ENCODE peak calls at places on chromosomes 2 and 18, in nine cellular contexts. One of them, this sample, is unnamed.

GRCh38 chr2:241797441-241798080 is 11.4 kb upstream of the NEU4 start:
- DNase-seq in uterus: no peak
- DNase-seq in body of pancreas: no peak
- DNase-seq in neuronal stem cell: no peak
- DNase-seq in aorta: peak; percentile 65
- DNase-seq in CD8-positive, alpha-beta memory T cell: peak; percentile 26
- DNase-seq in sigmoid colon: no peak
- DNase-seq in fibroblast of lung: no peak
- DNase-seq in AG04450: no peak
- DNase-seq in this sample: peak; percentile 6

GRCh38 chr2:78418041-78418440 is 607.5 kb upstream of the REG3G start:
- DNase-seq in uterus: no peak
- DNase-seq in body of pancreas: no peak
- DNase-seq in neuronal stem cell: no peak
- DNase-seq in aorta: no peak
- DNase-seq in CD8-positive, alpha-beta memory T cell: no peak
- DNase-seq in sigmoid colon: no peak
- DNase-seq in fibroblast of lung: no peak
- DNase-seq in AG04450: no peak
- DNase-seq in this sample: no peak

GRCh38 chr2:108615480-108616090 is 81.3 kb downstream of the LIMS1 start:
- DNase-seq in uterus: no peak
- DNase-seq in body of pancreas: no peak
- DNase-seq in neuronal stem cell: no peak
- DNase-seq in aorta: no peak
- DNase-seq in CD8-positive, alpha-beta memory T cell: no peak
- DNase-seq in sigmoid colon: no peak
- DNase-seq in fibroblast of lung: no peak
- DNase-seq in AG04450: no peak
- DNase-seq in this sample: no peak

GRCh38 chr2:97726311-97727064 is 13.1 kb downstream of the ZAP70 start:
- DNase-seq in uterus: no peak
- DNase-seq in body of pancreas: no peak
- DNase-seq in neuronal stem cell: no peak
- DNase-seq in aorta: peak; percentile 23
- DNase-seq in CD8-positive, alpha-beta memory T cell: no peak
- DNase-seq in sigmoid colon: no peak
- DNase-seq in fibroblast of lung: peak; percentile 4
- DNase-seq in AG04450: no peak
- DNase-seq in this sample: no peak

GRCh38 chr2:31386648-31387047 is 27.9 kb downstream of the XDH start:
- DNase-seq in uterus: no peak
- DNase-seq in body of pancreas: no peak
- DNase-seq in neuronal stem cell: peak; percentile 12
- DNase-seq in aorta: no peak
- DNase-seq in CD8-positive, alpha-beta memory T cell: no peak
- DNase-seq in sigmoid colon: no peak
- DNase-seq in fibroblast of lung: peak; percentile 11
- DNase-seq in AG04450: no peak
- DNase-seq in this sample: no peak

GRCh38 chr2:166417669-166418068 is 41.9 kb upstream of the SCN9A start:
- DNase-seq in uterus: no peak
- DNase-seq in body of pancreas: no peak
- DNase-seq in neuronal stem cell: no peak
- DNase-seq in aorta: no peak
- DNase-seq in CD8-positive, alpha-beta memory T cell: no peak
- DNase-seq in sigmoid colon: no peak
- DNase-seq in fibroblast of lung: peak; percentile 74
- DNase-seq in AG04450: no peak
- DNase-seq in this sample: no peak

GRCh38 chr2:9519250-9519649 is 36.4 kb downstream of the ADAM17 start:
- DNase-seq in uterus: no peak
- DNase-seq in body of pancreas: no peak
- DNase-seq in neuronal stem cell: no peak
- DNase-seq in aorta: no peak
- DNase-seq in CD8-positive, alpha-beta memory T cell: no peak
- DNase-seq in sigmoid colon: no peak
- DNase-seq in fibroblast of lung: peak; percentile 17
- DNase-seq in AG04450: no peak
- DNase-seq in this sample: no peak

GRCh38 chr2:160914217-160914616 is 246.0 kb upstream of the TANK start:
- DNase-seq in uterus: no peak
- DNase-seq in body of pancreas: no peak
- DNase-seq in neuronal stem cell: no peak
- DNase-seq in aorta: no peak
- DNase-seq in CD8-positive, alpha-beta memory T cell: no peak
- DNase-seq in sigmoid colon: no peak
- DNase-seq in fibroblast of lung: no peak
- DNase-seq in AG04450: no peak
- DNase-seq in this sample: no peak

GRCh38 chr2:69490486-69490885 is 53.3 kb upstream of the NFU1 start:
- DNase-seq in uterus: no peak
- DNase-seq in body of pancreas: no peak
- DNase-seq in neuronal stem cell: no peak
- DNase-seq in aorta: no peak
- DNase-seq in CD8-positive, alpha-beta memory T cell: no peak
- DNase-seq in sigmoid colon: no peak
- DNase-seq in fibroblast of lung: no peak
- DNase-seq in AG04450: no peak
- DNase-seq in this sample: no peak

GRCh38 chr2:144445196-144445595 is 74.7 kb downstream of the ZEB2 start:
- DNase-seq in uterus: no peak
- DNase-seq in body of pancreas: no peak
- DNase-seq in neuronal stem cell: no peak
- DNase-seq in aorta: no peak
- DNase-seq in CD8-positive, alpha-beta memory T cell: no peak
- DNase-seq in sigmoid colon: no peak
- DNase-seq in fibroblast of lung: no peak
- DNase-seq in AG04450: no peak
- DNase-seq in this sample: no peak

GRCh38 chr2:28011322-28011737 is 120.8 kb downstream of the BABAM2 start:
- DNase-seq in uterus: no peak
- DNase-seq in body of pancreas: no peak
- DNase-seq in neuronal stem cell: no peak
- DNase-seq in aorta: no peak
- DNase-seq in CD8-positive, alpha-beta memory T cell: no peak
- DNase-seq in sigmoid colon: no peak
- DNase-seq in fibroblast of lung: no peak
- DNase-seq in AG04450: no peak
- DNase-seq in this sample: no peak

GRCh38 chr18:50099725-50100414 is 95.1 kb downstream of the MYO5B start:
- DNase-seq in uterus: no peak
- DNase-seq in body of pancreas: no peak
- DNase-seq in neuronal stem cell: no peak
- DNase-seq in aorta: no peak
- DNase-seq in CD8-positive, alpha-beta memory T cell: no peak
- DNase-seq in sigmoid colon: no peak
- DNase-seq in fibroblast of lung: no peak
- DNase-seq in AG04450: no peak
- DNase-seq in this sample: no peak

GRCh38 chr2:76415821-76416220 is 705.1 kb upstream of the GCFC2 start:
- DNase-seq in uterus: no peak
- DNase-seq in body of pancreas: no peak
- DNase-seq in neuronal stem cell: no peak
- DNase-seq in aorta: no peak
- DNase-seq in CD8-positive, alpha-beta memory T cell: no peak
- DNase-seq in sigmoid colon: no peak
- DNase-seq in fibroblast of lung: no peak
- DNase-seq in AG04450: no peak
- DNase-seq in this sample: no peak

GRCh38 chr2:65554765-65555561 is 122.6 kb upstream of the SPRED2 start:
- DNase-seq in uterus: no peak
- DNase-seq in body of pancreas: no peak
- DNase-seq in neuronal stem cell: no peak
- DNase-seq in aorta: no peak
- DNase-seq in CD8-positive, alpha-beta memory T cell: no peak
- DNase-seq in sigmoid colon: no peak
- DNase-seq in fibroblast of lung: no peak
- DNase-seq in AG04450: no peak
- DNase-seq in this sample: no peak

GRCh38 chr18:9273221-9273620 is 61.4 kb upstream of the TWSG1 start:
- DNase-seq in uterus: no peak
- DNase-seq in body of pancreas: no peak
- DNase-seq in neuronal stem cell: no peak
- DNase-seq in aorta: no peak
- DNase-seq in CD8-positive, alpha-beta memory T cell: no peak
- DNase-seq in sigmoid colon: no peak
- DNase-seq in fibroblast of lung: no peak
- DNase-seq in AG04450: no peak
- DNase-seq in this sample: no peak

GRCh38 chr2:188324067-188324466 is 32.4 kb downstream of the GULP1 start:
- DNase-seq in uterus: no peak
- DNase-seq in body of pancreas: no peak
- DNase-seq in neuronal stem cell: no peak
- DNase-seq in aorta: no peak
- DNase-seq in CD8-positive, alpha-beta memory T cell: no peak
- DNase-seq in sigmoid colon: no peak
- DNase-seq in fibroblast of lung: no peak
- DNase-seq in AG04450: no peak
- DNase-seq in this sample: no peak

GRCh38 chr2:209208211-209208610 is 215.6 kb upstream of the MAP2 start:
- DNase-seq in uterus: no peak
- DNase-seq in body of pancreas: peak; percentile 75
- DNase-seq in neuronal stem cell: peak; percentile 37
- DNase-seq in aorta: no peak
- DNase-seq in CD8-positive, alpha-beta memory T cell: no peak
- DNase-seq in sigmoid colon: no peak
- DNase-seq in fibroblast of lung: peak; percentile 6
- DNase-seq in AG04450: no peak
- DNase-seq in this sample: no peak

GRCh38 chr2:240911641-240912265 is 5.6 kb downstream of the CROCC2 start:
- DNase-seq in uterus: no peak
- DNase-seq in body of pancreas: no peak
- DNase-seq in neuronal stem cell: no peak
- DNase-seq in aorta: no peak
- DNase-seq in CD8-positive, alpha-beta memory T cell: no peak
- DNase-seq in sigmoid colon: no peak
- DNase-seq in fibroblast of lung: no peak
- DNase-seq in AG04450: no peak
- DNase-seq in this sample: no peak

GRCh38 chr2:1823187-1824169 is 79.2 kb upstream of the PXDN start:
- DNase-seq in uterus: no peak
- DNase-seq in body of pancreas: no peak
- DNase-seq in neuronal stem cell: no peak
- DNase-seq in aorta: no peak
- DNase-seq in CD8-positive, alpha-beta memory T cell: no peak
- DNase-seq in sigmoid colon: no peak
- DNase-seq in fibroblast of lung: no peak
- DNase-seq in AG04450: no peak
- DNase-seq in this sample: no peak

DNA sequence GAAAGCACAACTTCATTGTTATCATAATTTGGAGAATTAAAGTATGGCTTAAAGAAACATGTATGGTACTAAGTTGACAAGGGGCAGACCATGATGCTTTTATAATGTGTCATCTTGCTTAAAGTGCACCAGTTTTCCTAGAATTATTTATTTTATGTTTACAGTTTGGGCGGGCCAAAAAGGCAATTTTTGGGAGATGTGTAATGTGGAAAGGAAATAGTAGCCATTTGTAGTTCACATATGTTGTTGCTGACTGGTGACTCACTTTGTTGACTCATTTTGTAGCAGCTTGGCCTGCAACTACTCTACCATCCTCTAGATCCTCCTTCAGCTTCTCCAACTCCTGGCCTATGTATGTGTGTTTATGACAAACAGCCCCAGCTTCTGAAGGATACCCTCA is 7.7 kb downstream of the ZSCAN30 start:
- DNase-seq in uterus: no peak
- DNase-seq in body of pancreas: no peak
- DNase-seq in neuronal stem cell: no peak
- DNase-seq in aorta: no peak
- DNase-seq in CD8-positive, alpha-beta memory T cell: no peak
- DNase-seq in sigmoid colon: no peak
- DNase-seq in fibroblast of lung: peak; percentile 85
- DNase-seq in AG04450: peak; percentile 75
- DNase-seq in this sample: no peak
- H3K9me3 ChIP-seq in uterus: no peaks in the 10 kb centered on the region
- H3K9me3 ChIP-seq in body of pancreas: no peaks in the 10 kb centered on the region
- H3K9me3 ChIP-seq in neuronal stem cell: peaks cover 24% of the 10 kb centered on the region
- H3K9me3 ChIP-seq in aorta: no peaks in the 10 kb centered on the region
- H3K9me3 ChIP-seq in CD8-positive, alpha-beta memory T cell: no peaks in the 10 kb centered on the region
- H3K9me3 ChIP-seq in sigmoid colon: no peaks in the 10 kb centered on the region
- H3K9me3 ChIP-seq in fibroblast of lung: no peaks in the 10 kb centered on the region
- H3K9me3 ChIP-seq in AG04450: peaks cover 22% of the 10 kb centered on the region
- H3K9me3 ChIP-seq in this sample: no peaks in the 10 kb centered on the region

GRCh38 chr2:83879127-83879526 is 580.0 kb downstream of the SUCLG1 start:
- DNase-seq in uterus: no peak
- DNase-seq in body of pancreas: no peak
- DNase-seq in neuronal stem cell: no peak
- DNase-seq in aorta: no peak
- DNase-seq in CD8-positive, alpha-beta memory T cell: no peak
- DNase-seq in sigmoid colon: no peak
- DNase-seq in fibroblast of lung: no peak
- DNase-seq in AG04450: no peak
- DNase-seq in this sample: no peak

GRCh38 chr2:83873110-83873509 is 586.0 kb downstream of the SUCLG1 start:
- DNase-seq in uterus: no peak
- DNase-seq in body of pancreas: no peak
- DNase-seq in neuronal stem cell: no peak
- DNase-seq in aorta: no peak
- DNase-seq in CD8-positive, alpha-beta memory T cell: no peak
- DNase-seq in sigmoid colon: no peak
- DNase-seq in fibroblast of lung: no peak
- DNase-seq in AG04450: no peak
- DNase-seq in this sample: no peak

GRCh38 chr2:83874712-83875430 is 584.2 kb downstream of the SUCLG1 start:
- DNase-seq in uterus: no peak
- DNase-seq in body of pancreas: no peak
- DNase-seq in neuronal stem cell: no peak
- DNase-seq in aorta: no peak
- DNase-seq in CD8-positive, alpha-beta memory T cell: no peak
- DNase-seq in sigmoid colon: no peak
- DNase-seq in fibroblast of lung: no peak
- DNase-seq in AG04450: no peak
- DNase-seq in this sample: no peak

GRCh38 chr2:83874066-83874465 is 585.0 kb downstream of the SUCLG1 start:
- DNase-seq in uterus: no peak
- DNase-seq in body of pancreas: no peak
- DNase-seq in neuronal stem cell: no peak
- DNase-seq in aorta: no peak
- DNase-seq in CD8-positive, alpha-beta memory T cell: no peak
- DNase-seq in sigmoid colon: no peak
- DNase-seq in fibroblast of lung: no peak
- DNase-seq in AG04450: no peak
- DNase-seq in this sample: no peak
- H3K9me3 ChIP-seq in uterus: no peaks in the 10 kb centered on the region
- H3K9me3 ChIP-seq in body of pancreas: no peaks in the 10 kb centered on the region
- H3K9me3 ChIP-seq in neuronal stem cell: peaks cover 1% of the 10 kb centered on the region
- H3K9me3 ChIP-seq in aorta: no peaks in the 10 kb centered on the region
- H3K9me3 ChIP-seq in CD8-positive, alpha-beta memory T cell: no peaks in the 10 kb centered on the region
- H3K9me3 ChIP-seq in sigmoid colon: peaks cover 2% of the 10 kb centered on the region
- H3K9me3 ChIP-seq in fibroblast of lung: no peaks in the 10 kb centered on the region
- H3K9me3 ChIP-seq in AG04450: peaks cover 32% of the 10 kb centered on the region
- H3K9me3 ChIP-seq in this sample: no peaks in the 10 kb centered on the region

GRCh38 chr2:89820248-89820647 is 1128.8 kb downstream of the RPIA start:
- DNase-seq in uterus: no peak
- DNase-seq in body of pancreas: no peak
- DNase-seq in neuronal stem cell: no peak
- DNase-seq in aorta: no peak
- DNase-seq in CD8-positive, alpha-beta memory T cell: no peak
- DNase-seq in sigmoid colon: no peak
- DNase-seq in fibroblast of lung: no peak
- DNase-seq in AG04450: no peak
- DNase-seq in this sample: no peak
- H3K9me3 ChIP-seq in uterus: peaks cover 25% of the 10 kb centered on the region
- H3K9me3 ChIP-seq in body of pancreas: peaks cover 5% of the 10 kb centered on the region
- H3K9me3 ChIP-seq in neuronal stem cell: peaks cover 45% of the 10 kb centered on the region
- H3K9me3 ChIP-seq in aorta: peaks cover 9% of the 10 kb centered on the region
- H3K9me3 ChIP-seq in CD8-positive, alpha-beta memory T cell: peaks cover 18% of the 10 kb centered on the region
- H3K9me3 ChIP-seq in sigmoid colon: peaks cover 58% of the 10 kb centered on the region
- H3K9me3 ChIP-seq in fibroblast of lung: peaks cover 16% of the 10 kb centered on the region
- H3K9me3 ChIP-seq in AG04450: peaks cover 81% of the 10 kb centered on the region
- H3K9me3 ChIP-seq in this sample: peaks cover 29% of the 10 kb centered on the region

GRCh38 chr2:94987074-94988020 is 38.2 kb upstream of the MAL start:
- DNase-seq in uterus: no peak
- DNase-seq in body of pancreas: no peak
- DNase-seq in neuronal stem cell: no peak
- DNase-seq in aorta: peak; percentile 22
- DNase-seq in CD8-positive, alpha-beta memory T cell: no peak
- DNase-seq in sigmoid colon: no peak
- DNase-seq in fibroblast of lung: no peak
- DNase-seq in AG04450: no peak
- DNase-seq in this sample: no peak
- H3K9me3 ChIP-seq in uterus: no peaks in the 10 kb centered on the region
- H3K9me3 ChIP-seq in body of pancreas: no peaks in the 10 kb centered on the region
- H3K9me3 ChIP-seq in neuronal stem cell: no peaks in the 10 kb centered on the region
- H3K9me3 ChIP-seq in aorta: no peaks in the 10 kb centered on the region
- H3K9me3 ChIP-seq in CD8-positive, alpha-beta memory T cell: no peaks in the 10 kb centered on the region
- H3K9me3 ChIP-seq in sigmoid colon: no peaks in the 10 kb centered on the region
- H3K9me3 ChIP-seq in fibroblast of lung: no peaks in the 10 kb centered on the region
- H3K9me3 ChIP-seq in AG04450: no peaks in the 10 kb centered on the region
- H3K9me3 ChIP-seq in this sample: no peaks in the 10 kb centered on the region

This sample was measured in T-helper 17 cell.